ENCODE peak calls at places on chromosomes 6 and 20, in five cellular contexts. One of them, this sample, is unnamed. For H3K4me1, the result is how much of the 10 kb centered on the place peaks cover.

GRCh38 chr6:28117386-28118050 is 6.9 kb upstream of the ZSCAN16 start:
- DNase-seq in naive thymus-derived CD4-positive, alpha-beta T cell: no peak
- DNase-seq in H1: no peak
- DNase-seq in left lung: no peak
- DNase-seq in esophagus squamous epithelium: no peak
- DNase-seq in this sample: no peak

GRCh38 chr6:130178692-130179091 is 44.1 kb downstream of the SAMD3 start:
- DNase-seq in H1: no peak
- DNase-seq in naive thymus-derived CD4-positive, alpha-beta T cell: no peak
- DNase-seq in left lung: no peak
- DNase-seq in esophagus squamous epithelium: no peak
- DNase-seq in this sample: no peak

GRCh38 chr6:53916804-53917463 is 122.1 kb downstream of the LRRC1 start:
- DNase-seq in left lung: no peak
- DNase-seq in H1: no peak
- DNase-seq in esophagus squamous epithelium: no peak
- DNase-seq in naive thymus-derived CD4-positive, alpha-beta T cell: no peak
- DNase-seq in this sample: no peak

GRCh38 chr6:70310063-70310694 is 7.3 kb upstream of the COL9A1 start:
- DNase-seq in naive thymus-derived CD4-positive, alpha-beta T cell: no peak
- DNase-seq in esophagus squamous epithelium: no peak
- DNase-seq in left lung: no peak
- DNase-seq in H1: no peak
- DNase-seq in this sample: no peak

GRCh38 chr6:34981951-34982350 is 92.9 kb downstream of the ANKS1A start:
- DNase-seq in naive thymus-derived CD4-positive, alpha-beta T cell: no peak
- DNase-seq in esophagus squamous epithelium: no peak
- DNase-seq in H1: no peak
- DNase-seq in left lung: no peak
- DNase-seq in this sample: no peak

GRCh38 chr20:60694763-60695162 is 557.3 kb upstream of the CDH4 start:
- DNase-seq in left lung: no peak
- DNase-seq in esophagus squamous epithelium: no peak
- DNase-seq in H1: no peak
- DNase-seq in naive thymus-derived CD4-positive, alpha-beta T cell: no peak
- DNase-seq in this sample: no peak

GRCh38 chr20:40754372-40754943 is 65.4 kb upstream of the MAFB start:
- DNase-seq in H1: no peak
- DNase-seq in left lung: no peak
- DNase-seq in esophagus squamous epithelium: no peak
- DNase-seq in naive thymus-derived CD4-positive, alpha-beta T cell: no peak
- DNase-seq in this sample: no peak

GRCh38 chr20:56003966-56004365 is 1.4 kb downstream of the CBLN4 start:
- DNase-seq in left lung: no peak
- DNase-seq in naive thymus-derived CD4-positive, alpha-beta T cell: no peak
- DNase-seq in H1: no peak
- DNase-seq in esophagus squamous epithelium: no peak
- DNase-seq in this sample: peak

GRCh38 chr6:134363323-134364039 is 45.6 kb upstream of the SGK1 start:
- DNase-seq in H1: no peak
- DNase-seq in left lung: no peak
- DNase-seq in esophagus squamous epithelium: no peak
- DNase-seq in naive thymus-derived CD4-positive, alpha-beta T cell: no peak
- DNase-seq in this sample: no peak

GRCh38 chr6:136725124-136725523 is 67.2 kb downstream of the MAP3K5 start:
- DNase-seq in H1: no peak
- DNase-seq in esophagus squamous epithelium: no peak
- DNase-seq in left lung: no peak
- DNase-seq in naive thymus-derived CD4-positive, alpha-beta T cell: no peak
- DNase-seq in this sample: no peak

GRCh38 chr6:27837636-27838512 is 74.3 kb downstream of the OR2B2 start:
- DNase-seq in left lung: peak
- DNase-seq in naive thymus-derived CD4-positive, alpha-beta T cell: peak
- DNase-seq in H1: peak
- DNase-seq in esophagus squamous epithelium: peak
- DNase-seq in this sample: peak

GRCh38 chr6:31702421-31702818 is 704 bp downstream of the ABHD16A start:
- DNase-seq in H1: no peak
- DNase-seq in naive thymus-derived CD4-positive, alpha-beta T cell: no peak
- DNase-seq in left lung: no peak
- DNase-seq in esophagus squamous epithelium: no peak
- DNase-seq in this sample: no peak

GRCh38 chr6:143805832-143806281 is 37.3 kb upstream of the LTV1 start:
- DNase-seq in left lung: no peak
- DNase-seq in esophagus squamous epithelium: no peak
- DNase-seq in naive thymus-derived CD4-positive, alpha-beta T cell: no peak
- DNase-seq in H1: no peak
- DNase-seq in this sample: no peak

GRCh38 chr6:42232035-42232434 is 14.4 kb upstream of the MRPS10 start:
- DNase-seq in esophagus squamous epithelium: no peak
- DNase-seq in naive thymus-derived CD4-positive, alpha-beta T cell: no peak
- DNase-seq in left lung: no peak
- DNase-seq in H1: no peak
- DNase-seq in this sample: no peak

GRCh38 chr6:161152904-161153662 is 120.8 kb downstream of the AGPAT4 start:
- DNase-seq in left lung: no peak
- DNase-seq in H1: no peak
- DNase-seq in esophagus squamous epithelium: no peak
- DNase-seq in naive thymus-derived CD4-positive, alpha-beta T cell: no peak
- DNase-seq in this sample: no peak

GRCh38 chr6:166853371-166854325 is 102.7 kb downstream of the RNASET2 start:
- DNase-seq in naive thymus-derived CD4-positive, alpha-beta T cell: no peak
- DNase-seq in H1: peak
- DNase-seq in left lung: no peak
- DNase-seq in esophagus squamous epithelium: no peak
- DNase-seq in this sample: no peak

GRCh38 chr20:44621325-44621724 is 30.2 kb downstream of the ADA start:
- DNase-seq in esophagus squamous epithelium: no peak
- DNase-seq in naive thymus-derived CD4-positive, alpha-beta T cell: no peak
- DNase-seq in left lung: no peak
- DNase-seq in H1: no peak
- DNase-seq in this sample: no peak

GRCh38 chr20:34475979-34476736 is 40.1 kb upstream of the DYNLRB1 start:
- DNase-seq in naive thymus-derived CD4-positive, alpha-beta T cell: no peak
- DNase-seq in H1: no peak
- DNase-seq in esophagus squamous epithelium: no peak
- DNase-seq in left lung: peak
- DNase-seq in this sample: peak

GRCh38 chr6:73566954-73567591 is 46.2 kb upstream of the EEF1A1 start:
- DNase-seq in H1: no peak
- DNase-seq in esophagus squamous epithelium: no peak
- DNase-seq in naive thymus-derived CD4-positive, alpha-beta T cell: no peak
- DNase-seq in left lung: peak
- DNase-seq in this sample: peak

GRCh38 chr6:85456782-85457181 is 6.9 kb downstream of the NT5E start:
- DNase-seq in naive thymus-derived CD4-positive, alpha-beta T cell: no peak
- DNase-seq in esophagus squamous epithelium: no peak
- DNase-seq in H1: no peak
- DNase-seq in left lung: no peak
- DNase-seq in this sample: no peak

GRCh38 chr6:37663016-37663810 is 34.5 kb downstream of the MDGA1 start:
- DNase-seq in esophagus squamous epithelium: no peak
- DNase-seq in left lung: no peak
- DNase-seq in naive thymus-derived CD4-positive, alpha-beta T cell: no peak
- DNase-seq in H1: no peak
- DNase-seq in this sample: no peak

GRCh38 chr6:77880501-77880900 is 227.7 kb downstream of the MEI4 start:
- DNase-seq in left lung: no peak
- DNase-seq in H1: no peak
- DNase-seq in naive thymus-derived CD4-positive, alpha-beta T cell: no peak
- DNase-seq in esophagus squamous epithelium: no peak
- DNase-seq in this sample: no peak

GRCh38 chr6:151998784-151999183 is 191.3 kb downstream of the ESR1 start:
- DNase-seq in H1: no peak
- DNase-seq in naive thymus-derived CD4-positive, alpha-beta T cell: no peak
- DNase-seq in left lung: no peak
- DNase-seq in esophagus squamous epithelium: no peak
- DNase-seq in this sample: no peak

GRCh38 chr20:10217517-10218410 is 866 bp upstream of the SNAP25 start:
- DNase-seq in left lung: peak
- DNase-seq in esophagus squamous epithelium: no peak
- DNase-seq in naive thymus-derived CD4-positive, alpha-beta T cell: no peak
- DNase-seq in H1: no peak
- DNase-seq in this sample: no peak

GRCh38 chr6:139109558-139109957 is 25.3 kb upstream of the HECA start:
- DNase-seq in naive thymus-derived CD4-positive, alpha-beta T cell: no peak
- DNase-seq in left lung: no peak
- DNase-seq in H1: no peak
- DNase-seq in esophagus squamous epithelium: no peak
- DNase-seq in this sample: no peak

GRCh38 chr6:146184701-146185100 is 155.8 kb downstream of the GRM1 start:
- DNase-seq in naive thymus-derived CD4-positive, alpha-beta T cell: no peak
- DNase-seq in left lung: no peak
- DNase-seq in esophagus squamous epithelium: no peak
- DNase-seq in H1: no peak
- DNase-seq in this sample: no peak

GRCh38 chr6:155850408-155850841 is 394.8 kb upstream of the NOX3 start:
- DNase-seq in H1: no peak
- DNase-seq in left lung: no peak
- DNase-seq in naive thymus-derived CD4-positive, alpha-beta T cell: no peak
- DNase-seq in esophagus squamous epithelium: no peak
- DNase-seq in this sample: no peak

GRCh38 chr6:140979642-140980091 is 1153.1 kb upstream of the GJE1 start:
- DNase-seq in H1: no peak
- DNase-seq in naive thymus-derived CD4-positive, alpha-beta T cell: no peak
- DNase-seq in esophagus squamous epithelium: no peak
- DNase-seq in left lung: no peak
- DNase-seq in this sample: no peak

DNA sequence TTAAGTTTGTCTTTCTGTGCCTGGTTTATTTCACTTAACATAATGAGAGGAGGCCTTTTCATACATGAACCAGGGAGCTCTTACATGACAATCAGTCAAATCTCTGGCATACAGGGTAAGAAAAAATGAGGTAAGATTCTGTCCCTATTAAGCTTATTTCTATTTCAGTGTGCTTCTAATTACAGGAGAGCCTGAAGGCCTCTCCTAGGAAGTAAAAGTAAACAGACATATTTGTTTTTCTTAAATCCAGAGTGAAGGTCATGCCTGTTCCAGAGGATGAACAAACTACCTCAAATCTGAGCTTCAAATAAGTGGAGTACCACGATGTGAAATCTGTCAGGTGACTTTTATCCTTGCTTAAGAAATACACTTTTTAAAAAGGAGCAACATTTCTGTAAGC is 72.6 kb downstream of the POPDC3 start:
- DNase-seq in H1: no peak
- DNase-seq in esophagus squamous epithelium: no peak
- DNase-seq in naive thymus-derived CD4-positive, alpha-beta T cell: no peak
- DNase-seq in left lung: no peak
- DNase-seq in this sample: no peak
- H3K4me3 ChIP-seq in H1: no peak
- H3K4me3 ChIP-seq in esophagus squamous epithelium: no peak
- H3K4me3 ChIP-seq in naive thymus-derived CD4-positive, alpha-beta T cell: no peak
- H3K4me3 ChIP-seq in left lung: no peak
- H3K4me3 ChIP-seq in this sample: no peak

GRCh38 chr20:63979221-63979548 is 257 bp downstream of the SAMD10 start:
- DNase-seq in esophagus squamous epithelium: no peak
- DNase-seq in naive thymus-derived CD4-positive, alpha-beta T cell: no peak
- DNase-seq in H1: no peak
- DNase-seq in left lung: no peak
- DNase-seq in this sample: peak

GRCh38 chr20:63978319-63979220 is 872 bp downstream of the SAMD10 start:
- DNase-seq in left lung: peak
- DNase-seq in esophagus squamous epithelium: no peak
- DNase-seq in naive thymus-derived CD4-positive, alpha-beta T cell: peak
- DNase-seq in H1: no peak
- DNase-seq in this sample: peak

GRCh38 chr20:63980806-63981728 is at the start of gene PRPF6:
- DNase-seq in left lung: peak
- DNase-seq in H1: peak
- DNase-seq in esophagus squamous epithelium: peak
- DNase-seq in naive thymus-derived CD4-positive, alpha-beta T cell: peak
- DNase-seq in this sample: peak

GRCh38 chr20:63980317-63980805 is 571 bp upstream of the PRPF6 start:
- DNase-seq in left lung: no peak
- DNase-seq in H1: no peak
- DNase-seq in esophagus squamous epithelium: no peak
- DNase-seq in naive thymus-derived CD4-positive, alpha-beta T cell: peak
- DNase-seq in this sample: no peak

GRCh38 chr20:63979549-63980316 is at the start of gene SAMD10:
- DNase-seq in esophagus squamous epithelium: no peak
- DNase-seq in left lung: peak
- DNase-seq in naive thymus-derived CD4-positive, alpha-beta T cell: peak
- DNase-seq in H1: no peak
- DNase-seq in this sample: peak
- H3K4me1 ChIP-seq in esophagus squamous epithelium: under half
- H3K4me1 ChIP-seq in left lung: half or more
- H3K4me1 ChIP-seq in naive thymus-derived CD4-positive, alpha-beta T cell: under half
- H3K4me1 ChIP-seq in H1: under half
- H3K4me1 ChIP-seq in this sample: under half

GRCh38 chr6:56693246-56693607 is 50.5 kb upstream of the DST start:
- DNase-seq in left lung: peak
- DNase-seq in H1: no peak
- DNase-seq in naive thymus-derived CD4-positive, alpha-beta T cell: no peak
- DNase-seq in esophagus squamous epithelium: no peak
- DNase-seq in this sample: peak
- H3K4me3 ChIP-seq in left lung: peak
- H3K4me3 ChIP-seq in H1: no peak
- H3K4me3 ChIP-seq in naive thymus-derived CD4-positive, alpha-beta T cell: no peak
- H3K4me3 ChIP-seq in esophagus squamous epithelium: no peak
- H3K4me3 ChIP-seq in this sample: peak

GRCh38 chr20:50306478-50307423 is 116.1 kb downstream of the CEBPB start:
- DNase-seq in naive thymus-derived CD4-positive, alpha-beta T cell: no peak
- DNase-seq in esophagus squamous epithelium: no peak
- DNase-seq in left lung: no peak
- DNase-seq in H1: no peak
- DNase-seq in this sample: peak
- H3K4me1 ChIP-seq in naive thymus-derived CD4-positive, alpha-beta T cell: under half
- H3K4me1 ChIP-seq in esophagus squamous epithelium: under half
- H3K4me1 ChIP-seq in left lung: half or more
- H3K4me1 ChIP-seq in H1: under half
- H3K4me1 ChIP-seq in this sample: half or more

GRCh38 chr6:94213176-94213575 is 793.8 kb upstream of the EPHA7 start:
- DNase-seq in H1: no peak
- DNase-seq in left lung: no peak
- DNase-seq in esophagus squamous epithelium: no peak
- DNase-seq in naive thymus-derived CD4-positive, alpha-beta T cell: no peak
- DNase-seq in this sample: no peak

DNA sequence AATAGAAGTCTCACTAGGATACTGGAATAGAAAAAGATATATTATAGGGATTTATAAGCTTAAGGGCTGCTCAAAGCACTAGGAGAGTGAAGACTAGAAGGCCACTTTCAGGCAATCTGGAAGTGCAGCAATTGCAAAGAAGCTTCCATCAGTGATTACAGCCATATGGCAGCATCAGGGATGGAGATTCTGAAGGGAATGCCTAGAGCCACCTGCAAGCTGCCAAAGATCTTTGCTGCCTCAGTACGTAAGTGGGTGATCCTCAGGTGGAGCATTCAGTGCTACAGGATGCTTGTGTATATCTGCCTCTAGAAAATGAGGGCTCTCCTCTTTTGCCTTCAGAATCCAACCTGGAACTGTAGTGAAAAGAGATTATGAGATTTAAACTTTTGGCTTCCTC is 796.3 kb upstream of the EPHA7 start:
- DNase-seq in left lung: no peak
- DNase-seq in naive thymus-derived CD4-positive, alpha-beta T cell: no peak
- DNase-seq in H1: no peak
- DNase-seq in esophagus squamous epithelium: no peak
- DNase-seq in this sample: no peak
- H3K4me3 ChIP-seq in left lung: no peak
- H3K4me3 ChIP-seq in naive thymus-derived CD4-positive, alpha-beta T cell: no peak
- H3K4me3 ChIP-seq in H1: no peak
- H3K4me3 ChIP-seq in esophagus squamous epithelium: no peak
- H3K4me3 ChIP-seq in this sample: no peak

GRCh38 chr6:36499918-36500317 is 47.4 kb downstream of the STK38 start:
- DNase-seq in esophagus squamous epithelium: no peak
- DNase-seq in left lung: no peak
- DNase-seq in naive thymus-derived CD4-positive, alpha-beta T cell: no peak
- DNase-seq in H1: no peak
- DNase-seq in this sample: no peak
- H3K4me1 ChIP-seq in esophagus squamous epithelium: under half
- H3K4me1 ChIP-seq in left lung: under half
- H3K4me1 ChIP-seq in naive thymus-derived CD4-positive, alpha-beta T cell: under half
- H3K4me1 ChIP-seq in H1: under half
- H3K4me1 ChIP-seq in this sample: under half

This sample was measured in upper lobe of right lung.